ENCODE peak calls at places on chromosome 1, in five cellular contexts. U is suprapubic skin, I is lower leg skin, S is endothelial cell of umbilical vein, H is NB4. B is an unnamed sample.

GRCh38 chr1:165063181-165063955 is 293.1 kb downstream of the LMX1A start:
- DNase-seq in U (no peak), I (no peak), S (no peak), H (no peak), B (no peak)

GRCh38 chr1:162381383-162381782 is at the start of gene C1orf226:
- DNase-seq in U (no peak), I (peak), S (no peak), H (no peak), B (no peak)

GRCh38 chr1:183394435-183394834 is 23.7 kb downstream of the NMNAT2 start:
- DNase-seq in U (no peak), I (no peak), S (no peak), H (no peak), B (no peak)

GRCh38 chr1:232549998-232550397 is 79.9 kb downstream of the SIPA1L2 start:
- DNase-seq in U (no peak), I (no peak), S (no peak), H (no peak), B (no peak)

GRCh38 chr1:206725053-206725963 is 40.6 kb downstream of the MAPKAPK2 start:
- DNase-seq in U (peak), I (no peak), S (peak), H (peak), B (peak)

GRCh38 chr1:3393024-3393986 is 61.2 kb upstream of the ARHGEF16 start:
- DNase-seq in U (no peak), I (no peak), S (no peak), H (no peak), B (no peak)

GRCh38 chr1:246651012-246651411 is 73.2 kb upstream of the SCCPDH start:
- DNase-seq in U (no peak), I (no peak), S (peak), H (no peak), B (no peak)

GRCh38 chr1:223341111-223341510 is 22.9 kb downstream of the SUSD4 start:
- DNase-seq in U (no peak), I (no peak), S (no peak), H (no peak), B (no peak)

GRCh38 chr1:40049745-40050144 is 9.2 kb downstream of the CAP1 start:
- DNase-seq in U (no peak), I (no peak), S (no peak), H (no peak), B (no peak)

GRCh38 chr1:207752456-207753132 is 740 bp downstream of the CD46 start:
- DNase-seq in U (peak), I (no peak), S (peak), H (peak), B (peak)

GRCh38 chr1:207753611-207754010 is 1.8 kb downstream of the CD46 start:
- DNase-seq in U (no peak), I (no peak), S (no peak), H (no peak), B (no peak)

GRCh38 chr1:207754011-207754410 is 2.2 kb downstream of the CD46 start:
- DNase-seq in U (no peak), I (no peak), S (no peak), H (no peak), B (peak)

GRCh38 chr1:207750901-207751300 is 953 bp upstream of the CD46 start:
- DNase-seq in U (no peak), I (no peak), S (peak), H (peak), B (no peak)

GRCh38 chr1:207751790-207752455 is at the start of gene CD46:
- DNase-seq in U (peak), I (peak), S (peak), H (peak), B (peak)
- TF ChIP-seq POLR2A in U (no peak), I (peak), S (peak), H (peak), B (peak)

DNA sequence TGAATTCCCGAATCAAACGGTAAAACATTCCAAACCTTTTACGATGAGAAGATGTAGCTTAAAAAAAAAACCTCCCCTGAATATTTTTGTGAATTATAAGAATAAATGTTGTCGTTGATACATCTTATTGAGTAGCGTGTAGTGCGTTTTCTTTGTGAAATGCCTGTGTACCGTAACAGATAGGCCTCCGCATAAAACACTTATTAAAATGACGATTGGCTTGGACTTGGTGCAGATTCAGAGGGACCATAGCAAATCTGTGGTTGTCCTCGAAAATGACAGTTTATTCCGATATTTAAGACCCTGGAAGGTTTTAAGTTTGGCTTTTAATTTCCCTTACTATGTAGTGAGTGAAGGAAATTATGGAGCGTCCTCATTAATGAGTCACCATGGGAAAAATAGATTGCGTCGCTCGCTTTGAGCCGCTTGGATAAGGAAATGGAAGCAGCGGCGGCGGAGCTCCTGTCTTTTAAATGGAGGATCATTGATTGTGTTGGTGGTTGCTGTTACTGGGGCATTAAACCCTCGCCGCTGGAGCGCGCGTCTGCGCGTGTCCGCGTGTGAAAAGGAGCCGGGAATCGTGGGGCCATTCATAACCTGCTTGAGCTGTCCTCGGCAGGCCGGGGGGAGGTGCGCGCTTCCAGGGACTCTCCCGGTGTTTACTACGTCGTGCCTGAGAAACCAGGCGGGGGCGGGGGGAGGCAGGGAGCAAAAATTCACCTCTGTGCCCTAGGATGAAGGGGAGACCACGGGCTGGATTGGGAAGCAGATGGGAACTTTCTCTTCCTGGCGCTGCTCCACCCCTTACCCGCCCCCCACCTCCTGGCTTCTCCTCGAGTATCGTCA is 1.6 kb downstream of the SPEN start:
- DNase-seq in U (peak), I (peak), S (peak), H (peak), B (peak)
- TF ChIP-seq POLR2A in U (peak), I (peak), S (peak), H (peak), B (peak)

GRCh38 chr1:37691497-37692077 is 729 bp upstream of the CDCA8 start:
- DNase-seq in U (peak), I (peak), S (peak), H (peak), B (peak)

GRCh38 chr1:37697090-37697489 is 4.8 kb downstream of the CDCA8 start:
- DNase-seq in U (no peak), I (no peak), S (no peak), H (no peak), B (no peak)

GRCh38 chr1:37692834-37693175 is 489 bp downstream of the CDCA8 start:
- DNase-seq in U (no peak), I (peak), S (no peak), H (no peak), B (peak)

GRCh38 chr1:37697737-37698136 is 5.4 kb downstream of the CDCA8 start:
- DNase-seq in U (no peak), I (no peak), S (no peak), H (no peak), B (no peak)

GRCh38 chr1:37692078-37692833 is at the start of gene CDCA8:
- DNase-seq in U (peak), I (peak), S (peak), H (peak), B (peak)
- TF ChIP-seq POLR2A in U (no peak), I (no peak), S (peak), H (peak), B (peak)

DNA sequence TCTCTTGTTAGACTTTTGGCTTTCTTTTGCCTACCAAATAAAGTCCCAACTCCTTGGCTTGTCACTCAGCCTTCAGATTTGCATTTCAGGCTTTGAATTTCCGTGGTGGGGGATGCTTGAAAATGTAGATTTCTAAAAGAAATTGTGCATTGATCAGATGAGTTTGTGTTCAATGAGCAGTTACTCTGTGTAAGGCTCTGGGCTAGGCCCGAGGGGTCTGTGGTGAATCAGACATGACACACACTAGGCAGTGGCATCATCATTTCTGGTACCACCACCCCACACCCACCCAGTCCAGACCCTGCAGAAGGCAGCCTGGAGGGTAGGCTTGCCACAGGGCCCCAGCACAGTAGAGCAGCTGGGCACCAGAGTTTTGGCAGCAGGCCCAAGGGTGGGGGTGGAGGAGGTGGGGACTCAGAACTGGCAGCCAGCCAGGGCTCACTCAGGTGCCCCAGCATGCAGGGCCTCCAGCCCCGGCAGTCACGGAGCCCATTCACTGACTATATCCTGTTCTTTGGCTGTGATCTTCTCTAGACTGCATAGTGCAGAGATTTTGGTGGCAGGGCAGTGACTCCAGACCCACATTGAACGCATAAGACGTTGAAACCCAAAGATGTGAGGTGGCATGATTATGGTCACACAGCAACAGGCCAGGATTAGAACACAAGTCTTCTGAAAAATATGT is 97.2 kb upstream of the ARTN start:
- DNase-seq in U (no peak), I (no peak), S (no peak), H (peak), B (peak)
- TF ChIP-seq POLR2A in U (no peak), I (no peak), S (no peak), H (no peak), B (no peak)

DNA sequence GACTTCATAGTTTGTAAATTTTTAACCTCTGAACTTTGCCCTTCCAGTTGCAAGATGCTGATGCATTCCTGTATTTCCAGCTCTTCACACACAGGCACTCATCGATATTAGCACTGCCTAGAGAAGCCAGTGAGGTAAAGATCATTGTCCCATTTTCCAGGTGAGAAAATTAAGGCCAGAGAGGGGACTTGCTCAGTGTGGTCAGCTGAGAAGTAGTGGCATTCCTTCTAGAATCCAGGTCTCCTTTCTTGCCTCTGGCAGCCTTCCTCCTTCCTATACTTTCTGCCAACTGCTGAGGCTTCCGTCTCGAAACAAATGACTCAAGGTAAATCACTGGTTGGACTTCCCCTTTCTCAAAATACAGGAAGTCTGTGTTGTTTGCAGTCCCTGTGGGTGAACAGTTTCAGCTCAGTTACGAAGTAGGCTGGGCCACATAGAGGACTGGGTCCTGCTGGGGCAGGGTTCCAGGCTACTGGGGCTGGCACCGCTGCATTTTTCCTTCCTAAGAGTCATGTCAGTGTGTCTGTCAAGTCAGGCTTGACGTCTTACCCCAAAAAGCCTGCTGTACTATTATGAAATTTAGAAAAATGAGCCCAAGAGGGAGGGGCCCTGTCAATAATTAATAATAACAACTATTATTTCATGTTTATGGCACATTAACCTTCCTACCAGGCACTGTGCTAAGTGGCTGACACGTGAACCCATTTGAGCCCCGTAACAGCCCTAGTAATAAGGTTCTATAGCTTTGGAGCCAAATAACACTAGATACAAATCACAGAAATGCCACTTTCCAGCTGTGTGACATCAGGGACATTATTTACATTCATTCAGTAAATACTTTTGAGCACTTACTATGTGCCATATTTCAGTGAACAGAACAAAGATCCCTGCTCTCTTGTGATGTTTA is 16.6 kb upstream of the RNF19B start:
- DNase-seq in U (no peak), I (peak), S (peak), H (peak), B (no peak)
- TF ChIP-seq POLR2A in U (peak), I (no peak), S (no peak), H (no peak), B (peak)

GRCh38 chr1:25546193-25546592 is 2.8 kb downstream of the LDLRAP1 start:
- DNase-seq in U (no peak), I (no peak), S (no peak), H (no peak), B (no peak)

GRCh38 chr1:25550683-25551310 is 7.4 kb downstream of the LDLRAP1 start:
- DNase-seq in U (no peak), I (no peak), S (peak), H (no peak), B (no peak)

GRCh38 chr1:25550155-25550506 is 6.7 kb downstream of the LDLRAP1 start:
- DNase-seq in U (no peak), I (no peak), S (peak), H (peak), B (peak)

GRCh38 chr1:25548601-25549000 is 5.2 kb downstream of the LDLRAP1 start:
- DNase-seq in U (no peak), I (no peak), S (no peak), H (no peak), B (no peak)

GRCh38 chr1:25549273-25550154 is 6.1 kb downstream of the LDLRAP1 start:
- DNase-seq in U (no peak), I (no peak), S (peak), H (peak), B (peak)
- TF ChIP-seq POLR2A in U (no peak), I (no peak), S (no peak), H (no peak), B (no peak)

GRCh38 chr1:59133997-59134396 is 162.9 kb upstream of the FGGY start:
- DNase-seq in U (no peak), I (no peak), S (no peak), H (no peak), B (no peak)
- TF ChIP-seq POLR2A in U (no peak), I (no peak), S (no peak), H (no peak), B (no peak)

GRCh38 chr1:112923234-112923955 is 32.6 kb downstream of the SLC16A1 start:
- DNase-seq in U (no peak), I (no peak), S (no peak), H (no peak), B (no peak)
- TF ChIP-seq POLR2A in U (no peak), I (no peak), S (no peak), H (no peak), B (no peak)

B was measured in erythroblast.